ENCODE peak calls at places on chromosomes 2 and 18, in four cellular contexts. One of them, this sample, is unnamed.

GRCh38 chr2:77797088-77797487 is 274.9 kb upstream of the LRRTM4 start:
- DNase-seq in BJ: no peak
- DNase-seq in breast epithelium: no peak
- DNase-seq in A549: no peak
- DNase-seq in this sample: no peak

GRCh38 chr2:37614061-37614802 is 57.2 kb downstream of the CDC42EP3 start:
- DNase-seq in BJ: peak
- DNase-seq in breast epithelium: no peak
- DNase-seq in A549: no peak
- DNase-seq in this sample: no peak

GRCh38 chr2:215712850-215713230 is 277.0 kb upstream of the FN1 start:
- DNase-seq in BJ: no peak
- DNase-seq in breast epithelium: no peak
- DNase-seq in A549: no peak
- DNase-seq in this sample: no peak

GRCh38 chr2:37232131-37232933 is 874 bp downstream of the NDUFAF7 start:
- DNase-seq in BJ: no peak
- DNase-seq in breast epithelium: no peak
- DNase-seq in A549: peak
- DNase-seq in this sample: peak

GRCh38 chr2:120631719-120632118 is 103.9 kb upstream of the GLI2 start:
- DNase-seq in BJ: no peak
- DNase-seq in breast epithelium: no peak
- DNase-seq in A549: no peak
- DNase-seq in this sample: no peak

GRCh38 chr2:142100967-142101366 is 29.8 kb downstream of the LRP1B start:
- DNase-seq in BJ: no peak
- DNase-seq in breast epithelium: no peak
- DNase-seq in A549: no peak
- DNase-seq in this sample: no peak

GRCh38 chr2:14673351-14673875 is 40.9 kb downstream of the LRATD1 start:
- DNase-seq in BJ: no peak
- DNase-seq in breast epithelium: no peak
- DNase-seq in A549: no peak
- DNase-seq in this sample: no peak

GRCh38 chr2:220619525-220620267 is 952.4 kb downstream of the EPHA4 start:
- DNase-seq in BJ: peak
- DNase-seq in breast epithelium: no peak
- DNase-seq in A549: peak
- DNase-seq in this sample: no peak

GRCh38 chr2:218964041-218964771 is 4.7 kb downstream of the CDK5R2 start:
- DNase-seq in BJ: no peak
- DNase-seq in breast epithelium: no peak
- DNase-seq in A549: no peak
- DNase-seq in this sample: no peak

GRCh38 chr2:72142743-72143440 is 4.8 kb downstream of the CYP26B1 start:
- DNase-seq in BJ: no peak
- DNase-seq in breast epithelium: peak
- DNase-seq in A549: no peak
- DNase-seq in this sample: peak

GRCh38 chr2:113142290-113142689 is 14.9 kb downstream of the IL1RN start:
- DNase-seq in BJ: no peak
- DNase-seq in breast epithelium: no peak
- DNase-seq in A549: no peak
- DNase-seq in this sample: no peak

GRCh38 chr2:230947908-230948365 is 22.9 kb upstream of the GPR55 start:
- DNase-seq in BJ: no peak
- DNase-seq in breast epithelium: peak
- DNase-seq in A549: no peak
- DNase-seq in this sample: no peak

GRCh38 chr2:55096586-55096985 is 46.3 kb upstream of the RTN4 start:
- DNase-seq in BJ: no peak
- DNase-seq in breast epithelium: no peak
- DNase-seq in A549: no peak
- DNase-seq in this sample: no peak

GRCh38 chr2:219803294-219803693 is 175.9 kb downstream of the SLC4A3 start:
- DNase-seq in BJ: peak
- DNase-seq in breast epithelium: no peak
- DNase-seq in A549: no peak
- DNase-seq in this sample: no peak

GRCh38 chr2:5368263-5368662 is 323.9 kb upstream of the SOX11 start:
- DNase-seq in BJ: no peak
- DNase-seq in breast epithelium: no peak
- DNase-seq in A549: no peak
- DNase-seq in this sample: no peak

GRCh38 chr2:176643711-176644110 is 374.5 kb downstream of the MTX2 start:
- DNase-seq in BJ: no peak
- DNase-seq in breast epithelium: no peak
- DNase-seq in A549: no peak
- DNase-seq in this sample: no peak

GRCh38 chr18:58194028-58194427 is 150.0 kb downstream of the NEDD4L start:
- DNase-seq in BJ: no peak
- DNase-seq in breast epithelium: no peak
- DNase-seq in A549: no peak
- DNase-seq in this sample: no peak
- TF ChIP-seq CTCF in BJ: peak
- TF ChIP-seq CTCF in breast epithelium: no peak
- TF ChIP-seq CTCF in A549: no peak
- TF ChIP-seq CTCF in this sample: no peak

GRCh38 chr2:33011406-33011805 is 64.7 kb downstream of the LTBP1 start:
- DNase-seq in BJ: no peak
- DNase-seq in breast epithelium: no peak
- DNase-seq in A549: no peak
- DNase-seq in this sample: no peak

GRCh38 chr2:33005057-33005456 is 58.3 kb downstream of the LTBP1 start:
- DNase-seq in BJ: no peak
- DNase-seq in breast epithelium: no peak
- DNase-seq in A549: no peak
- DNase-seq in this sample: no peak

GRCh38 chr2:33011941-33012340 is 65.2 kb downstream of the LTBP1 start:
- DNase-seq in BJ: no peak
- DNase-seq in breast epithelium: no peak
- DNase-seq in A549: no peak
- DNase-seq in this sample: no peak

GRCh38 chr2:33009249-33009648 is 62.5 kb downstream of the LTBP1 start:
- DNase-seq in BJ: no peak
- DNase-seq in breast epithelium: no peak
- DNase-seq in A549: no peak
- DNase-seq in this sample: no peak

DNA sequence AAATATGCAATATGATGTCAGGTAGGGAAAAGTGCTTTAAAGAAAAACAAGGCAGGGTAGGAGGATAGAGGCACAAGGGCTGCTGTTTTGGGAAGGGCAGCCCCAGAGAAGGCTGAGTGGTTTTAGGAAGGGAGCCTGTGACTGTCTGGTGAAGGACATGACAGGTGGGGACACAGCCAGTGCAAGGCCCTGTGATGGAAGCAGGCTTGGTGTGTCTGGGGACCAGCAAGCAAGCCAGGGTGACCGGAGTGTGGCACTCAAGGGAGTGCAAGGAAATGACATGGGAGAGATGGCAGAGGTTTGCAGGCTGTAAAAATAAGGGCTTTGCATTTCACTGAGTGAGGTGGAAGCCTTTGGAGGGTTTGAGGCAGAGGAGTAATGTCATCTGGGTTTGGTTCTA is 62.0 kb downstream of the LTBP1 start:
- DNase-seq in BJ: no peak
- DNase-seq in breast epithelium: no peak
- DNase-seq in A549: no peak
- DNase-seq in this sample: no peak
- TF ChIP-seq CTCF in BJ: no peak
- TF ChIP-seq CTCF in breast epithelium: no peak
- TF ChIP-seq CTCF in A549: no peak
- TF ChIP-seq CTCF in this sample: no peak

GRCh38 chr2:170530803-170531564 is 184.2 kb upstream of the SP5 start:
- DNase-seq in BJ: no peak
- DNase-seq in breast epithelium: no peak
- DNase-seq in A549: no peak
- DNase-seq in this sample: no peak

GRCh38 chr2:170525566-170525900 is 189.6 kb upstream of the SP5 start:
- DNase-seq in BJ: peak
- DNase-seq in breast epithelium: peak
- DNase-seq in A549: peak
- DNase-seq in this sample: peak

GRCh38 chr2:170531876-170532275 is 183.3 kb upstream of the SP5 start:
- DNase-seq in BJ: no peak
- DNase-seq in breast epithelium: no peak
- DNase-seq in A549: no peak
- DNase-seq in this sample: no peak

GRCh38 chr2:170533156-170533555 is 182.0 kb upstream of the SP5 start:
- DNase-seq in BJ: no peak
- DNase-seq in breast epithelium: no peak
- DNase-seq in A549: no peak
- DNase-seq in this sample: no peak

GRCh38 chr2:170530284-170530745 is 184.8 kb upstream of the SP5 start:
- DNase-seq in BJ: no peak
- DNase-seq in breast epithelium: peak
- DNase-seq in A549: peak
- DNase-seq in this sample: peak
- TF ChIP-seq CTCF in BJ: no peak
- TF ChIP-seq CTCF in breast epithelium: no peak
- TF ChIP-seq CTCF in A549: no peak
- TF ChIP-seq CTCF in this sample: no peak

DNA sequence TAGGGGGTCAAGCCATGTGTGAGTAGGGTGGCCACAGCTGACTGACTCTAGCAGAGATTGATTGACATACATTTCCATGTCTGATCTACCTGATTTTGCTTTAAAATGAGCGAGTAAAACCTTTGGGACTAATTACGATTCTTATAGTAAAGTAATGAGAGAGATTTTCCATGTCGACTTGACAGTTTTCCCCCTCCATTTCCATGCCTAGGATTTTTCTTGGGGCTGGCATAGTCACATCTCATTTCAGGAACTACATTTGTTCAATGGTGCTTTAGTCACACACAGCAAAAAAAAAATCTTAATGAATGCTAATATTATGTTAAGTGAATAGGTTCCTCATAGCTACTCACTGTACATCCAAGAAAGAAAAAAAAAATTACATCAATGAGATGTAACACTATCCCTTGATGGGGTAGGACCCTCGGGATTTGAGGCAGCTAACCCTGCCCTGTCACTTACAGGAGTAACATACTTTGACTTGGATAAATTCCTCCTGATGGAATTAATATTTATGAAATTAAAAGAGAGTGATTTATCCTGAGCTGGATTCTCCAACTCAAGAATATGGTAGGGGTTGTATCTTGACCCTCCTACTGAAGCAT is 690.9 kb downstream of the TDRD15 start:
- DNase-seq in BJ: no peak
- DNase-seq in breast epithelium: no peak
- DNase-seq in A549: no peak
- DNase-seq in this sample: no peak
- TF ChIP-seq CTCF in BJ: no peak
- TF ChIP-seq CTCF in breast epithelium: no peak
- TF ChIP-seq CTCF in A549: no peak
- TF ChIP-seq CTCF in this sample: no peak

DNA sequence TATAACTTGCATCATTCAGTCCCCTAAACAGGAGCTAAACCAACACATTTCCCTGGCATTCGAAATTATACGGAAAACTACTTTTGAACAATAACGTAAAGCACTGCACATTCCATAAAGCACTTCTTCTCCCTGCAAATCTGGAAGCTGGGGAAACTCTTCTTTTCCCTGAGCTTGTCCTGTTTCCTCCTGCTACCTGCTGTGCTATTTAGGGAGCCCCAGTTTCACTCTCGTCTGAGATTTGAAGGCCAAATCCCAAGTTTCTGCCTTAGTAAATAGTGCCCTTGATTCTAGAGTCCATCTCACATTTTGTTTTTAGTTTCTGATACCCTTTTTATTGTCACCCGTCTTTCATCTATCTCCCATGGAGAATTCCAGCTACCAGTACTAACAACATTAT is 67.7 kb upstream of the OSR1 start:
- DNase-seq in BJ: no peak
- DNase-seq in breast epithelium: no peak
- DNase-seq in A549: no peak
- DNase-seq in this sample: no peak
- TF ChIP-seq CTCF in BJ: no peak
- TF ChIP-seq CTCF in breast epithelium: no peak
- TF ChIP-seq CTCF in A549: no peak
- TF ChIP-seq CTCF in this sample: no peak

GRCh38 chr2:104872866-104873688 is 19.2 kb downstream of the POU3F3 start:
- DNase-seq in BJ: no peak
- DNase-seq in breast epithelium: no peak
- DNase-seq in A549: peak
- DNase-seq in this sample: peak
- TF ChIP-seq CTCF in BJ: peak
- TF ChIP-seq CTCF in breast epithelium: no peak
- TF ChIP-seq CTCF in A549: peak
- TF ChIP-seq CTCF in this sample: peak

DNA sequence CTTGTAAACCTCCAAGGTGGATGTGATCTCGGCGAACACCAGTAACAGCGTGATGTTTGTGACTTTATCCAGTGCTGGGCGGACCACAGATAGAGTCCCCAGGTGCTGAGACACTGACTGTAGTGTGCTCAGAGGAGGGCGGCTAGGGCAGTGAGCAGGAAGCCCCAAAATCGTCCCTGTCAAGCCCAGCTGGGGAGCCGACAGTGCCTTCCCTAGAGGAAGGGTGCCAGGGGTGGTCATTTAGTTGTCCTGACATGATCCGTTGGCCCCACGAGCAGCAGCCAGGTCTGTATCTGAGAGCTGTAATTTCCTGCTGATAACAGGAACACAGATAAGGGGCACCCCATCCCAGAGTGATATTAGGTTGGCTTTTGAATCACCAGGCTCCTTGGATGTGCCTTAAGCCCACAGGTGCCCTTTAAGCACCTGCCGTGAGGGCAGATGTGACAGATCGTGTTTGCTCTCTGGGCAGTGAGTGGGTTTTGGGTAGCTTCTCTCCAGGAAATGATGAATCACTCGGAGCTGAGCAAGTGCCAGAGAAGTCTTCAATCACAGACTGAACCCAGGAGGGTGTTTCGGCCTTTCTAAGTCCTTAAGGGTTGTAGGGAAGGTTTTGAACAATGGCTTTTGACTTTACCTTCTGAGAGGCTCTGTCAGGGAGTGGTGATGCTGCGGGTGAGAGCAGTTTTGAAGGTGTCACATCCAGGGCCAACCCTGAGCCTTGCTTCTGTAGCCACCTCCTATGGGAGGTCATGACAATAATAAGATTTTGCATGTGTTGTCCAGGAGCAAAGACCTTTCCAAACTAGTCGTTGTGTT is 7.7 kb downstream of the LPIN1 start:
- DNase-seq in BJ: no peak
- DNase-seq in breast epithelium: no peak
- DNase-seq in A549: peak
- DNase-seq in this sample: peak
- TF ChIP-seq CTCF in BJ: no peak
- TF ChIP-seq CTCF in breast epithelium: no peak
- TF ChIP-seq CTCF in A549: no peak
- TF ChIP-seq CTCF in this sample: no peak

GRCh38 chr2:8430628-8431027 is 251.2 kb upstream of the ID2 start:
- DNase-seq in BJ: no peak
- DNase-seq in breast epithelium: no peak
- DNase-seq in A549: no peak
- DNase-seq in this sample: no peak
- TF ChIP-seq CTCF in BJ: no peak
- TF ChIP-seq CTCF in breast epithelium: no peak
- TF ChIP-seq CTCF in A549: no peak
- TF ChIP-seq CTCF in this sample: no peak

This sample was measured in left lung.